ENCODE peak calls at places on chromosomes 16 and 17, in five cellular contexts. G is activated T-cell treated with anti-CD3 and anti-CD28 coated beads, Interleukin-2, amount 50 U/mL, for 48 hours; X is AG10803; J is germinal center; C is glutamatergic neuron. Y is an unnamed sample.

GRCh38 chr17:68087851-68088250 is 52.3 kb downstream of the KPNA2 start:
- DNase-seq in G (peak), X (no peak), J (no peak), C (no peak), Y (no peak)

GRCh38 chr17:77403854-77404253 is 263.1 kb downstream of the SEC14L1 start:
- DNase-seq in G (no peak), X (no peak), J (no peak), C (no peak), Y (no peak)

GRCh38 chr16:70665806-70666735 is 19.7 kb downstream of the IL34 start:
- DNase-seq in G (no peak), X (no peak), J (no peak), C (no peak), Y (no peak)

GRCh38 chr17:29136998-29137730 is 43.0 kb downstream of the MYO18A start:
- DNase-seq in G (peak), X (peak), J (no peak), C (no peak), Y (no peak)

GRCh38 chr17:41697122-41697962 is 8.7 kb downstream of the EIF1 start:
- DNase-seq in G (no peak), X (peak), J (no peak), C (no peak), Y (no peak)

GRCh38 chr17:57892146-57892819 is 42.4 kb upstream of the MRPS23 start:
- DNase-seq in G (peak), X (peak), J (peak), C (peak), Y (peak)

GRCh38 chr17:17805575-17805974 is 31.2 kb downstream of the SREBF1 start:
- DNase-seq in G (no peak), X (no peak), J (no peak), C (no peak), Y (no peak)

GRCh38 chr16:49482690-49483089 is 109.1 kb downstream of the C16orf78 start:
- DNase-seq in G (no peak), X (no peak), J (no peak), C (peak), Y (no peak)

GRCh38 chr17:64281962-64282752 is 19.1 kb upstream of the TEX2 start:
- DNase-seq in G (peak), X (peak), J (peak), C (peak), Y (peak)

GRCh38 chr17:44972953-44973352 is 4.8 kb upstream of the C1QL1 start:
- DNase-seq in G (no peak), X (peak), J (no peak), C (no peak), Y (no peak)

GRCh38 chr16:25106567-25107465 is 4.7 kb upstream of the LCMT1 start:
- DNase-seq in G (peak), X (peak), J (peak), C (peak), Y (peak)

GRCh38 chr17:16911141-16911937 is 60.6 kb downstream of the TNFRSF13B start:
- DNase-seq in G (peak), X (no peak), J (no peak), C (no peak), Y (no peak)

GRCh38 chr16:56664506-56664905 is 3.4 kb downstream of the MT1G start:
- DNase-seq in G (no peak), X (no peak), J (no peak), C (no peak), Y (no peak)

GRCh38 chr16:19967963-19968362 is 83.3 kb upstream of the GPRC5B start:
- DNase-seq in G (no peak), X (no peak), J (no peak), C (no peak), Y (no peak)

GRCh38 chr17:68228817-68229570 is 18.8 kb upstream of the AMZ2 start:
- DNase-seq in G (no peak), X (no peak), J (no peak), C (no peak), Y (no peak)

GRCh38 chr17:48107137-48108055 is at the start of gene SNX11:
- DNase-seq in G (peak), X (peak), J (peak), C (peak), Y (peak)

GRCh38 chr17:142102-142661 is 4.8 kb downstream of the SCGB1C2 start:
- DNase-seq in G (peak), X (peak), J (no peak), C (peak), Y (no peak)

GRCh38 chr17:47649972-47650524 is 329 bp downstream of the KPNB1 start:
- DNase-seq in G (no peak), X (no peak), J (peak), C (no peak), Y (no peak)

GRCh38 chr17:69560987-69561441 is 146.5 kb downstream of the MAP2K6 start:
- DNase-seq in G (no peak), X (peak), J (no peak), C (no peak), Y (no peak)

GRCh38 chr17:2412561-2413021 is 11.7 kb upstream of the MNT start:
- DNase-seq in G (no peak), X (peak), J (no peak), C (peak), Y (no peak)

GRCh38 chr16:87342504-87342903 is 25.3 kb upstream of the C16orf95 start:
- DNase-seq in G (no peak), X (no peak), J (no peak), C (no peak), Y (no peak)

GRCh38 chr17:16912021-16912962 is 59.6 kb downstream of the TNFRSF13B start:
- DNase-seq in G (peak), X (no peak), J (no peak), C (no peak), Y (no peak)

GRCh38 chr16:30458561-30459394 is 13.1 kb upstream of the SEPHS2 start:
- DNase-seq in G (peak), X (no peak), J (peak), C (peak), Y (peak)

GRCh38 chr17:42266918-42267766 is 9.0 kb downstream of the STAT5B start:
- DNase-seq in G (peak), X (peak), J (no peak), C (no peak), Y (no peak)

GRCh38 chr16:46895399-46896313 is 11.5 kb downstream of the GPT2 start:
- DNase-seq in G (no peak), X (no peak), J (no peak), C (no peak), Y (no peak)

GRCh38 chr17:38447502-38448095 is 19.3 kb downstream of the ARHGAP23 start:
- DNase-seq in G (no peak), X (peak), J (no peak), C (no peak), Y (no peak)

GRCh38 chr16:81937305-81938038 is 73.8 kb downstream of the SDR42E1 start:
- DNase-seq in G (no peak), X (no peak), J (no peak), C (no peak), Y (no peak)

GRCh38 chr16:85995591-85996461 is 96.9 kb downstream of the IRF8 start:
- DNase-seq in G (no peak), X (peak), J (peak), C (no peak), Y (peak)

GRCh38 chr17:36777118-36777517 is 160.2 kb upstream of the LHX1 start:
- DNase-seq in G (no peak), X (no peak), J (no peak), C (no peak), Y (no peak)

GRCh38 chr16:81326971-81327370 is 12.2 kb downstream of the GAN start:
- DNase-seq in G (no peak), X (no peak), J (no peak), C (no peak), Y (no peak)

GRCh38 chr17:42277342-42277712 is 1.1 kb upstream of the STAT5B start:
- DNase-seq in G (no peak), X (no peak), J (no peak), C (no peak), Y (no peak)

GRCh38 chr17:29237476-29238132 is 9.1 kb upstream of the CRYBA1 start:
- DNase-seq in G (no peak), X (peak), J (no peak), C (no peak), Y (no peak)

GRCh38 chr17:13030459-13031305 is 12.9 kb upstream of the ELAC2 start:
- DNase-seq in G (peak), X (peak), J (peak), C (peak), Y (peak)

GRCh38 chr16:4904108-4904941 is 32.6 kb downstream of the PPL start:
- DNase-seq in G (no peak), X (no peak), J (no peak), C (no peak), Y (no peak)